ENCODE peak calls at places on chromosomes 7 and 10, in eight cellular contexts. V, F, P, L, S, O, G and K are unnamed samples.

GRCh38 chr10:60230892-60231291 is 158.8 kb downstream of the ANK3 start:
- DNase-seq in V (no peak), F (no peak), P (peak), L (no peak), S (no peak), O (peak), G (peak), K (no peak)

GRCh38 chr10:80452688-80453391 is 1.3 kb upstream of the TSPAN14 start:
- DNase-seq in V (no peak), F (no peak), P (no peak), L (no peak), S (no peak), O (no peak), G (no peak), K (no peak)

GRCh38 chr10:73967544-73967943 is 30.4 kb upstream of the VCL start:
- DNase-seq in V (no peak), F (no peak), P (no peak), L (no peak), S (no peak), O (no peak), G (no peak), K (no peak)

GRCh38 chr7:150631084-150631824 is 931 bp downstream of the GIMAP6 start:
- DNase-seq in V (no peak), F (no peak), P (no peak), L (no peak), S (no peak), O (no peak), G (no peak), K (no peak)

GRCh38 chr10:82089327-82089726 is 214.3 kb downstream of the NRG3 start:
- DNase-seq in V (no peak), F (no peak), P (no peak), L (no peak), S (no peak), O (no peak), G (no peak), K (no peak)

GRCh38 chr7:157784114-157784835 is 447.5 kb downstream of the DNAJB6 start:
- DNase-seq in V (no peak), F (no peak), P (no peak), L (no peak), S (no peak), O (no peak), G (peak), K (no peak)

GRCh38 chr10:77702166-77702565 is 64.6 kb upstream of the KCNMA1 start:
- DNase-seq in V (no peak), F (no peak), P (peak), L (no peak), S (no peak), O (peak), G (peak), K (peak)

GRCh38 chr10:96269438-96270300 is 1.7 kb downstream of the BLNK start:
- DNase-seq in V (no peak), F (no peak), P (no peak), L (no peak), S (no peak), O (no peak), G (no peak), K (no peak)

GRCh38 chr7:28002638-28003037 is 178.0 kb downstream of the JAZF1 start:
- DNase-seq in V (no peak), F (no peak), P (peak), L (no peak), S (no peak), O (no peak), G (peak), K (no peak)

GRCh38 chr7:131359136-131359776 is 31.6 kb downstream of the MKLN1 start:
- DNase-seq in V (no peak), F (no peak), P (no peak), L (no peak), S (no peak), O (no peak), G (no peak), K (no peak)

GRCh38 chr10:94088926-94089381 is 95.2 kb downstream of the PLCE1 start:
- DNase-seq in V (no peak), F (no peak), P (peak), L (no peak), S (no peak), O (peak), G (peak), K (no peak)

GRCh38 chr7:155462163-155462735 is 4.3 kb downstream of the EN2 start:
- DNase-seq in V (no peak), F (no peak), P (no peak), L (no peak), S (no peak), O (no peak), G (no peak), K (no peak)

GRCh38 chr7:70456729-70457128 is 675.2 kb upstream of the GALNT17 start:
- DNase-seq in V (no peak), F (no peak), P (no peak), L (no peak), S (no peak), O (no peak), G (no peak), K (no peak)

GRCh38 chr10:26216577-26216948 is at the start of gene GAD2:
- DNase-seq in V (no peak), F (no peak), P (no peak), L (no peak), S (no peak), O (no peak), G (no peak), K (no peak)

GRCh38 chr7:72405389-72405788 is 6.7 kb downstream of the CALN1 start:
- DNase-seq in V (no peak), F (no peak), P (no peak), L (no peak), S (no peak), O (no peak), G (no peak), K (no peak)

GRCh38 chr7:41708621-41709358 is 5.9 kb upstream of the INHBA start:
- DNase-seq in V (no peak), F (no peak), P (no peak), L (no peak), S (no peak), O (no peak), G (no peak), K (no peak)

GRCh38 chr10:59177031-59177861 is 803 bp downstream of the PHYHIPL start:
- DNase-seq in V (peak), F (no peak), P (peak), L (no peak), S (no peak), O (peak), G (peak), K (no peak)

GRCh38 chr10:132009575-132009974 is 27.9 kb upstream of the BNIP3 start:
- DNase-seq in V (no peak), F (no peak), P (no peak), L (no peak), S (no peak), O (no peak), G (no peak), K (no peak)

GRCh38 chr7:14937580-14937979 is 35.0 kb upstream of the DGKB start:
- DNase-seq in V (no peak), F (no peak), P (no peak), L (no peak), S (no peak), O (no peak), G (no peak), K (no peak)

GRCh38 chr10:106175760-106176377 is 988.6 kb downstream of the SORCS1 start:
- DNase-seq in V (no peak), F (no peak), P (peak), L (no peak), S (no peak), O (peak), G (peak), K (no peak)

GRCh38 chr10:130725474-130725970 is 586.0 kb downstream of the TCERG1L start:
- DNase-seq in V (no peak), F (no peak), P (no peak), L (no peak), S (no peak), O (no peak), G (no peak), K (no peak)